ENCODE peak calls at places on chromosomes 16 and 17, in seven cellular contexts. A is heart right ventricle, F is fibroblast of mammary gland, P is tibial artery, C is GM23338, J is MM.1S, Z is coronary artery. B is an unnamed sample.

GRCh38 chr17:859461-860195 is 77.5 kb downstream of the MRM3 start:
- DNase-seq in A (no peak), F (peak), P (no peak), C (no peak), J (no peak), Z (no peak), B (no peak)

GRCh38 chr17:55533611-55534010 is 22.4 kb upstream of the SMIM36 start:
- DNase-seq in A (no peak), F (peak), P (no peak), C (no peak), J (no peak), Z (no peak), B (no peak)

GRCh38 chr17:3732171-3732570 is 8.5 kb downstream of the HASPIN start:
- DNase-seq in A (no peak), F (peak), P (no peak), C (no peak), J (peak), Z (no peak), B (no peak)

GRCh38 chr16:72094266-72094610 is 591 bp downstream of the DHX38 start:
- DNase-seq in A (no peak), F (no peak), P (no peak), C (peak), J (peak), Z (no peak), B (no peak)

GRCh38 chr17:36534117-36534880 is at the start of gene MYO19:
- DNase-seq in A (peak), F (peak), P (peak), C (peak), J (peak), Z (peak), B (peak)

GRCh38 chr17:30832438-30832790 is 648 bp downstream of the ATAD5 start:
- DNase-seq in A (no peak), F (no peak), P (no peak), C (peak), J (no peak), Z (no peak), B (no peak)

GRCh38 chr17:8623591-8623990 is 6.9 kb downstream of the MYH10 start:
- DNase-seq in A (no peak), F (no peak), P (no peak), C (no peak), J (no peak), Z (no peak), B (no peak)

GRCh38 chr16:27624154-27625049 is 74.5 kb downstream of the KATNIP start:
- DNase-seq in A (no peak), F (no peak), P (no peak), C (no peak), J (no peak), Z (no peak), B (no peak)

GRCh38 chr16:71564377-71564967 is 12.4 kb downstream of the TAT start:
- DNase-seq in A (peak), F (no peak), P (no peak), C (peak), J (no peak), Z (no peak), B (no peak)

GRCh38 chr16:59039066-59039465 is 304.9 kb upstream of the GOT2 start:
- DNase-seq in A (no peak), F (no peak), P (no peak), C (no peak), J (no peak), Z (no peak), B (no peak)

GRCh38 chr16:84990782-84991181 is 20.6 kb downstream of the ZDHHC7 start:
- DNase-seq in A (no peak), F (no peak), P (no peak), C (no peak), J (no peak), Z (no peak), B (no peak)

DNA sequence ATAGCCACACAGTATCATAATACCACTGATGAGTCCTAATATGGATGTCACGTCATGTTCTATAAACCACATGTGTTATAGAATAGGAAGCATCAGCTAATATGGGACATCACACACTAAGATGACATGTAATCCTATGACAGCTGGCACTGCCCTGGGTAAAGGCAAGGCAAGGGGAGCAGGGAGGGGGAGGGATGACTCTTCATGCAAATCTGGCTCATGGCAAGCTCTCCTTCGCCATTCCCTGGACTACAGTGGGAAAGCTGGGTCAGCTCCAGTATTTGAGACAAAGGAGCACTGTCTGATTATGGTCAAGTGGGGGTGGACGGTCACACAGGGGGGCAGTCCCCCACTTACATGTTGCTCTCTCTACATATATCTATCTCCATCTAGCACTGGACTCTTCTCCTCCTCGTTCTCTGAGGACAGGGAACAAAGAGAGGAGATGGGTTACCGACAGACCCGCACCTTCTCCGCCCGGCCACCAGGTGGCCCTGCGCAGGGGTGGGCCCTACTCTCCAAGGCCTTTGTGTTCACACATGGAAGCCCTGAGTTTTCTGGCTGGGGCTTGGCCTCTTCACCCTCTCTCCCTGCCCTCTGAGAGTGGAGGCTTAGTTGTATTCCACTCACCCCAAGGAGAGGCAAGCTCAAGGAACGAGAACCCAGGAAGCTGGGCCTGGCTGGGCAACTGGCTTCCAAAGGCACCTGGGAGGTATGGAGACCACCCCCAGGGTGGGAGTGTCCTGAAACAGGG is 23.4 kb upstream of the MPO start:
- DNase-seq in A (no peak), F (peak), P (no peak), C (peak), J (peak), Z (peak), B (peak)
- TF ChIP-seq CTCF in A (peak), F (peak), P (peak), C (peak), J (peak), Z (no peak), B (peak)

DNA sequence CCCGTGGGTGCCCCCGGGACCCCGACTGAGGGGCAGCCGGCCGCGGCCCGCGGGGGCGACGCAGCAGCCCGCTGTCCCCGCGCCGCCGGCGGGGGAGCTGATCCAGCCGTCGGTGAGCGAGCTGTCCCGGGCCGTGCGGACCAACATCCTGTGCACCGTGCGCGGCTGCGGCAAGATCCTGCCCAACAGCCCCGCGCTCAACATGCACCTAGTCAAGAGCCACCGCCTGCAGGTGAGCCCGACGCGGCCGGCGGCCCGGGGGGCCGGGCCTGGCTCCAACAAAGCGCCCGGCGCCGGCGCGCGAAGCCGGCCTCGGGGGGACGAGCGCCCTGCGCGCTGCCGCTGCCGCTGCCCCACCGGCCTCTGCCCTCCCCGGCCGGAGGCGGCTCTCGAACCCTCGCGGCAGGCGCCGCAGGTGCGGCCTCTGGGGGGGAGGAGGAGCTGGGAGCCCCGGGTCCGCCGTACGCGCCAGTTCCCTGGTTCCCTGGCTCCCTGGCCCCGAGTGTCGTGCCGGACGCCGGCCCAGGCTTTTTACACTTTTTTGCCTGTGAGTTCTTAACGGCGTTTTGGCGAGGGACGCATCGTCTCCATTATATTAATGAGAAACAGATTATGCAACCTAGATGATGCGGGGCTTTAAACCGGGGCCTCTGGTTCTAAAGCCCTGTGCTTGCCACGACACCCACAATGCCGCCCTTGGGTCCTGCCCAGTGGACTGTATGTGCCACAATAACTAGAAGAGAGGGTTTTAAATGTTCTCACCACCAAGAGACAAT is 521 bp downstream of the ATMIN start:
- DNase-seq in A (peak), F (peak), P (peak), C (peak), J (peak), Z (no peak), B (no peak)
- TF ChIP-seq CTCF in A (no peak), F (no peak), P (no peak), C (no peak), J (no peak), Z (no peak), B (no peak)

GRCh38 chr16:19115148-19116021 is 1.6 kb downstream of the ITPRIPL2 start:
- DNase-seq in A (peak), F (peak), P (peak), C (peak), J (no peak), Z (no peak), B (no peak)

GRCh38 chr16:19123535-19124178 is 9.9 kb downstream of the ITPRIPL2 start:
- DNase-seq in A (no peak), F (no peak), P (no peak), C (no peak), J (no peak), Z (no peak), B (no peak)

GRCh38 chr16:19118938-19119431 is 5.2 kb downstream of the ITPRIPL2 start:
- DNase-seq in A (no peak), F (peak), P (peak), C (no peak), J (no peak), Z (no peak), B (no peak)

GRCh38 chr16:19116711-19117449 is 3.1 kb downstream of the ITPRIPL2 start:
- DNase-seq in A (no peak), F (peak), P (peak), C (peak), J (no peak), Z (no peak), B (no peak)

DNA sequence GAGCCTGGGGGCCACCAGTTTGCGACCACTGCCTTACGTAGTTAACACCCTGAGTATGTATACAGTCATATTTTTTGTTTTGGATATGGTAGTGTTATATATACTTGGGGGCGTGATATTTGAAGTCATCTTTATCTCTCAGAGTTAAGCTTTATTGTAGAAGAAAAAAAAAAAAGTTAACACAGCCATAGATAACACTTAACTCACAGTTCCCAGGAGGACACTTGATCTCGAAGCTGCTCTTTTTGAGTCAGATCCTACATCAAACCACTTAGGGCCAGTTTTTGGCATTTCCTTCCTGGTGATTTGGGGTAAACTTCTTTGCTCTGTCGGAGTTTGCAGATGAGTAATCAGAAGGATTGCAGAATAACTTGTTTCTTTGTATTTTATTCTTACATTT is 5.8 kb downstream of the ITPRIPL2 start:
- DNase-seq in A (no peak), F (peak), P (peak), C (no peak), J (no peak), Z (no peak), B (no peak)
- TF ChIP-seq CTCF in A (no peak), F (no peak), P (no peak), C (no peak), J (no peak), Z (no peak), B (no peak)

GRCh38 chr17:27558341-27558740 is 72.6 kb upstream of the LGALS9 start:
- DNase-seq in A (no peak), F (no peak), P (no peak), C (no peak), J (no peak), Z (no peak), B (no peak)

GRCh38 chr17:27560668-27561067 is 70.3 kb upstream of the LGALS9 start:
- DNase-seq in A (peak), F (no peak), P (no peak), C (no peak), J (no peak), Z (no peak), B (no peak)

GRCh38 chr17:27558842-27559505 is 72.0 kb upstream of the LGALS9 start:
- DNase-seq in A (no peak), F (no peak), P (no peak), C (no peak), J (no peak), Z (no peak), B (no peak)

GRCh38 chr17:27559996-27560481 is 70.9 kb upstream of the LGALS9 start:
- DNase-seq in A (peak), F (peak), P (peak), C (no peak), J (no peak), Z (peak), B (no peak)

GRCh38 chr17:27559506-27559931 is 71.5 kb upstream of the LGALS9 start:
- DNase-seq in A (peak), F (peak), P (peak), C (no peak), J (no peak), Z (no peak), B (no peak)
- TF ChIP-seq CTCF in A (no peak), F (peak), P (no peak), C (no peak), J (no peak), Z (no peak), B (no peak)

GRCh38 chr17:65447823-65448222 is 113.6 kb downstream of the AXIN2 start:
- DNase-seq in A (no peak), F (no peak), P (no peak), C (no peak), J (no peak), Z (no peak), B (no peak)
- TF ChIP-seq CTCF in A (no peak), F (no peak), P (no peak), C (no peak), J (no peak), Z (no peak), B (no peak)